ENCODE peak calls at places on chromosomes 4 and X, in four cellular contexts. T is fibroblast of mammary gland, W is fibroblast of the aortic adventitia, G is mucosa of descending colon. B is an unnamed sample.

GRCh38 chr4:76188557-76188956 is 25.1 kb downstream of the SCARB2 start:
- DNase-seq in T (no peak), W (peak; percentile 76), G (no peak), B (no peak)

GRCh38 chrX:112008724-112009123 is 73.9 kb downstream of the TRPC5 start:
- DNase-seq in T (no peak), W (no peak), G (no peak), B (no peak)

GRCh38 chr4:39706334-39706733 is 8.4 kb downstream of the UBE2K start:
- DNase-seq in T (peak; percentile 87), W (peak; percentile 88), G (peak; percentile 53), B (peak; percentile 89)

GRCh38 chrX:123504630-123505270 is 228.1 kb downstream of the THOC2 start:
- DNase-seq in T (no peak), W (no peak), G (no peak), B (no peak)

GRCh38 chrX:69161371-69161770 is 3.9 kb downstream of the PJA1 start:
- DNase-seq in T (no peak), W (no peak), G (no peak), B (no peak)

GRCh38 chrX:10677490-10677889 is 57.1 kb upstream of the MID1 start:
- DNase-seq in T (peak; percentile 16), W (peak; percentile 17), G (no peak), B (no peak)

GRCh38 chr4:25760518-25761157 is 102.2 kb downstream of the SEL1L3 start:
- DNase-seq in T (peak; percentile 54), W (peak; percentile 46), G (no peak), B (peak; percentile 27)

GRCh38 chr4:54581807-54582206 is 76.0 kb upstream of the KIT start:
- DNase-seq in T (no peak), W (no peak), G (no peak), B (no peak)

GRCh38 chrX:49878834-49879655 is at the start of gene USP27X:
- DNase-seq in T (peak; percentile 82), W (peak; percentile 89), G (peak; percentile 76), B (peak; percentile 89)

GRCh38 chr4:58313444-58313843 is 1203.3 kb upstream of the IGFBP7 start:
- DNase-seq in T (no peak), W (no peak), G (no peak), B (no peak)

GRCh38 chr4:94533405-94534223 is 81.9 kb downstream of the PDLIM5 start:
- DNase-seq in T (no peak), W (no peak), G (no peak), B (no peak)

GRCh38 chr4:159077702-159078495 is 25.0 kb upstream of the RAPGEF2 start:
- DNase-seq in T (peak; percentile 12), W (no peak), G (no peak), B (no peak)

GRCh38 chrX:48558270-48558669 is 16.0 kb upstream of the RBM3 start:
- DNase-seq in T (peak; percentile 90), W (peak; percentile 89), G (no peak), B (peak; percentile 91)

GRCh38 chrX:66632986-66633385 is 5.9 kb downstream of the EDA2R start:
- DNase-seq in T (peak; percentile 75), W (peak; percentile 25), G (no peak), B (peak; percentile 71)
- H3K4me3 ChIP-seq in T (no peak overlapping the region), W (no peak overlapping the region), G (no peak overlapping the region), B (no peak overlapping the region)

GRCh38 chrX:64394059-64394873 is 986 bp downstream of the MTMR8 start:
- DNase-seq in T (no peak), W (no peak), G (no peak), B (no peak)
- H3K4me3 ChIP-seq in T (peak overlapping the region; percentile 42), W (no peak overlapping the region), G (peak overlapping the region; percentile 28), B (no peak overlapping the region)

GRCh38 chr4:109315818-109316217 is 13.4 kb upstream of the COL25A1 start:
- DNase-seq in T (no peak), W (no peak), G (no peak), B (peak; percentile 5)
- H3K4me3 ChIP-seq in T (no peak overlapping the region), W (no peak overlapping the region), G (no peak overlapping the region), B (no peak overlapping the region)

GRCh38 chr4:69104719-69105275 is 8.5 kb downstream of the UGT2B7 start:
- DNase-seq in T (no peak), W (no peak), G (peak; percentile 69), B (no peak)
- H3K4me3 ChIP-seq in T (no peak overlapping the region), W (no peak overlapping the region), G (no peak overlapping the region), B (no peak overlapping the region)

DNA sequence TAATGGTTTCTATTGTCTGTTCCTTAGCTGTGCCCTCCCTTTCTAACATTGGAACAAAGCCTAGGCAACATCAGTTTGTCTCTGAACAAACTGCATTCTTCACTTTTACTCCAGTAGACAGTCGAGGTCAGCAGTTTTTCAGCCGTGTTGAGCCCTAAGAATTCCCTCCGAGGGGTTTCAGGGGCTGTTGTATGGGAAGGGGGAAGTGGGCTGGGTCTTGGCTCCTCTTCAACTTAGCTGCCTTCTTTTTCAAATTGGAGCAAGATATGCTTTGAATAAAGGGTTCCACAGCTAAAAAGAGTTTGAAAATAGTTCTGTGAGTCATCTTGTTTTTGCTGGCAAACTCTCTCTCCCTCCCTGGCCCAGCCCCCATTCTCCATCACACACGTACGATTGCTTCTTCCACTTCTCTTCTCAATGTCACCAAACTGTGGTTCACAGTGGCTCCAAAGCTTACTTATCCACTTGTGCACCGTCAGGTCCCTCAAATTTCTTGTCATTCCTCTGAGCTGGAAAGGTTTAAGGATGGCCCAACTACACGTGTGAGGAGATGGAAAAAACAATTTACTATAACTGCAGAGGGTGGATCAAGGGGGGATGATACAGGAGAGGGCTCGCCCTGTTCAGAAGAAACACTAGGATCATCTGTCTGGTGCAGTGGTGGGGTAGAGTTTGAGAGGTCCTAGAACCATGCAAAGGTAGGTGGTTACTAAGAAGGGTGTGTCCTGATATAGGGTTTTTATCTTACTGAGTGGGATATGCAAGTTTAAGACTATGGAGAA is 9.2 kb upstream of the MAML3 start:
- DNase-seq in T (peak; percentile 74), W (peak; percentile 84), G (no peak), B (peak; percentile 78)
- H3K4me3 ChIP-seq in T (peak overlapping the region; percentile 11), W (peak overlapping the region; percentile 36), G (no peak overlapping the region), B (peak overlapping the region; percentile 29)

GRCh38 chrX:115054876-115055275 is 37.5 kb upstream of the IL13RA2 start:
- DNase-seq in T (peak; percentile 8), W (no peak), G (no peak), B (no peak)

GRCh38 chrX:115053223-115053622 is 35.8 kb upstream of the IL13RA2 start:
- DNase-seq in T (no peak), W (no peak), G (no peak), B (no peak)

DNA sequence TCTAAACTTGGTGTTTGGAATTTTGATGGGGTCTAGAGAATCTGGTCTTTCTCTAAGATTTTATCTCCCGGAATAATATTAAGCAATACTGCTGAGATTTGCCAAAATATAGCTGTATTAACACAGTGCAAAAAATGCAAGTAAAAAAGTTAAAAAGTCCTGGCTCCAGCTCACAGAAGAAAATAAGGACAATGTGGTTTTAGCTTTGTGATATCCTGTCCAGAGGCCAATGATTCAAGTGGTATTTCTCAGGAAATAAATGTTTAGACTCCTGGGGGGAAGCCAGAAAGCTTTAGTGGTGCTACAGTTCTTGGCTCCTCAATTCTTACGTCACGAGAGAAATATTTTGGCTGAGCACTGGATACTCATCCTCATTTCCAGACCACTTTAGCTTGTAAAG is 40.9 kb upstream of the IL13RA2 start:
- DNase-seq in T (peak; percentile 94), W (peak; percentile 97), G (peak; percentile 13), B (peak; percentile 87)
- H3K4me3 ChIP-seq in T (no peak overlapping the region), W (no peak overlapping the region), G (no peak overlapping the region), B (no peak overlapping the region)

GRCh38 chr4:161197912-161198311 is 965.9 kb downstream of the FSTL5 start:
- DNase-seq in T (no peak), W (no peak), G (no peak), B (no peak)
- H3K4me3 ChIP-seq in T (no peak overlapping the region), W (no peak overlapping the region), G (no peak overlapping the region), B (no peak overlapping the region)

GRCh38 chr4:109818268-109818667 is 2.7 kb downstream of the GAR1 start:
- DNase-seq in T (no peak), W (no peak), G (no peak), B (no peak)

GRCh38 chr4:109815151-109816081 is at the start of gene GAR1:
- DNase-seq in T (peak; percentile 91), W (peak; percentile 90), G (peak; percentile 97), B (peak; percentile 92)

GRCh38 chr4:109816082-109816442 is 500 bp downstream of the GAR1 start:
- DNase-seq in T (no peak), W (no peak), G (peak; percentile 25), B (no peak)

GRCh38 chr4:109820563-109820962 is 5.0 kb downstream of the GAR1 start:
- DNase-seq in T (peak; percentile 9), W (peak; percentile 73), G (no peak), B (peak; percentile 70)

DNA sequence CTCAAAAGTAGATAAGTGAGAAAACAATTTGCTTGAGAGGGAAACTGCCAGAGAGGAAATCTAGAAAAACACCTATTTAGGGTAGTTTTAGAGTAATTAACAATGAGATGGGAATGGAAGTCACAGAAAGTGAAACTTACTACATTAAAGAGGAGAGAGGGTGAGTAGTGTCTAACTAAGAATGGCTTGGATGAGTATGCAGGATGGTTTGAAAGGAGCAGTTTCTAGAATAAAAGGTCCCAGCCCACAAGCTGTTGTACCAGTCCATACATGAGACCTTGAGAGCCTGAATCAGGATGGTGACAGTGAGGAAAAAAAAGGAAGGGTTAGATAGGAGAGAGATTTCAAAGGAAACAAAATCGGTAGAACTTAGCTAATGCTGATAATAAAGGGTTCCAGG is 1.3 kb downstream of the GAR1 start:
- DNase-seq in T (no peak), W (no peak), G (no peak), B (no peak)
- H3K4me3 ChIP-seq in T (peak overlapping the region; percentile 99), W (peak overlapping the region; percentile 99), G (no peak overlapping the region), B (peak overlapping the region; percentile 94)